ENCODE peak calls at places on chromosomes 16 and 17, in six cellular contexts. One of them, this sample, is unnamed.

GRCh38 chr16:85535352-85536072 is 77.6 kb upstream of the GSE1 start:
- DNase-seq in frontal cortex: no peak
- DNase-seq in AG20443: no peak
- DNase-seq in transverse colon: peak; percentile 73
- DNase-seq in NCI-H2029 treated with DMSO at 0.1 percent for 48 hours: no peak
- DNase-seq in T-helper 17 cell: no peak
- DNase-seq in this sample: no peak

GRCh38 chr16:30068333-30068732 is 2.8 kb downstream of the ALDOA start:
- DNase-seq in frontal cortex: no peak
- DNase-seq in AG20443: no peak
- DNase-seq in transverse colon: no peak
- DNase-seq in NCI-H2029 treated with DMSO at 0.1 percent for 48 hours: no peak
- DNase-seq in T-helper 17 cell: no peak
- DNase-seq in this sample: no peak

GRCh38 chr17:66589892-66590291 is 245.0 kb upstream of the CACNG5 start:
- DNase-seq in frontal cortex: no peak
- DNase-seq in AG20443: no peak
- DNase-seq in transverse colon: no peak
- DNase-seq in NCI-H2029 treated with DMSO at 0.1 percent for 48 hours: no peak
- DNase-seq in T-helper 17 cell: no peak
- DNase-seq in this sample: no peak

GRCh38 chr17:55272711-55273578 is 8.2 kb downstream of the HLF start:
- DNase-seq in frontal cortex: no peak
- DNase-seq in AG20443: no peak
- DNase-seq in transverse colon: no peak
- DNase-seq in NCI-H2029 treated with DMSO at 0.1 percent for 48 hours: no peak
- DNase-seq in T-helper 17 cell: no peak
- DNase-seq in this sample: no peak

GRCh38 chr17:61247438-61247837 is 152.2 kb upstream of the TBX2 start:
- DNase-seq in frontal cortex: no peak
- DNase-seq in AG20443: peak; percentile 25
- DNase-seq in transverse colon: no peak
- DNase-seq in NCI-H2029 treated with DMSO at 0.1 percent for 48 hours: no peak
- DNase-seq in T-helper 17 cell: no peak
- DNase-seq in this sample: no peak

GRCh38 chr17:37607637-37608368 is 1.4 kb downstream of the SYNRG start:
- DNase-seq in frontal cortex: no peak
- DNase-seq in AG20443: no peak
- DNase-seq in transverse colon: peak; percentile 32
- DNase-seq in NCI-H2029 treated with DMSO at 0.1 percent for 48 hours: no peak
- DNase-seq in T-helper 17 cell: no peak
- DNase-seq in this sample: no peak

GRCh38 chr17:19508327-19508867 is 25.3 kb upstream of the SLC47A1 start:
- DNase-seq in frontal cortex: no peak
- DNase-seq in AG20443: peak; percentile 43
- DNase-seq in transverse colon: peak; percentile 52
- DNase-seq in NCI-H2029 treated with DMSO at 0.1 percent for 48 hours: peak; percentile 9
- DNase-seq in T-helper 17 cell: peak; percentile 32
- DNase-seq in this sample: peak; percentile 42

GRCh38 chr16:64641343-64641742 is 480.5 kb downstream of the CDH11 start:
- DNase-seq in frontal cortex: no peak
- DNase-seq in AG20443: no peak
- DNase-seq in transverse colon: no peak
- DNase-seq in NCI-H2029 treated with DMSO at 0.1 percent for 48 hours: no peak
- DNase-seq in T-helper 17 cell: no peak
- DNase-seq in this sample: no peak

GRCh38 chr16:11424118-11424460 is 78.8 kb downstream of the RMI2 start:
- DNase-seq in frontal cortex: no peak
- DNase-seq in AG20443: no peak
- DNase-seq in transverse colon: no peak
- DNase-seq in NCI-H2029 treated with DMSO at 0.1 percent for 48 hours: no peak
- DNase-seq in T-helper 17 cell: no peak
- DNase-seq in this sample: no peak

GRCh38 chr17:59890720-59891119 is 2.0 kb downstream of the TUBD1 start:
- DNase-seq in frontal cortex: no peak
- DNase-seq in AG20443: peak; percentile 22
- DNase-seq in transverse colon: no peak
- DNase-seq in NCI-H2029 treated with DMSO at 0.1 percent for 48 hours: no peak
- DNase-seq in T-helper 17 cell: no peak
- DNase-seq in this sample: no peak

GRCh38 chr17:57365420-57365819 is 109.1 kb downstream of the MSI2 start:
- DNase-seq in frontal cortex: no peak
- DNase-seq in AG20443: no peak
- DNase-seq in transverse colon: no peak
- DNase-seq in NCI-H2029 treated with DMSO at 0.1 percent for 48 hours: no peak
- DNase-seq in T-helper 17 cell: no peak
- DNase-seq in this sample: no peak

GRCh38 chr17:70677783-70678647 is 508.7 kb downstream of the KCNJ2 start:
- DNase-seq in frontal cortex: no peak
- DNase-seq in AG20443: no peak
- DNase-seq in transverse colon: no peak
- DNase-seq in NCI-H2029 treated with DMSO at 0.1 percent for 48 hours: no peak
- DNase-seq in T-helper 17 cell: no peak
- DNase-seq in this sample: no peak

GRCh38 chr16:4339909-4340308 is 11.2 kb downstream of the PAM16 start:
- DNase-seq in frontal cortex: peak; percentile 64
- DNase-seq in AG20443: no peak
- DNase-seq in transverse colon: no peak
- DNase-seq in NCI-H2029 treated with DMSO at 0.1 percent for 48 hours: no peak
- DNase-seq in T-helper 17 cell: no peak
- DNase-seq in this sample: no peak

GRCh38 chr16:49528035-49528434 is 154.4 kb downstream of the C16orf78 start:
- DNase-seq in frontal cortex: no peak
- DNase-seq in AG20443: no peak
- DNase-seq in transverse colon: no peak
- DNase-seq in NCI-H2029 treated with DMSO at 0.1 percent for 48 hours: no peak
- DNase-seq in T-helper 17 cell: no peak
- DNase-seq in this sample: no peak

GRCh38 chr16:46884513-46885293 is 541 bp downstream of the GPT2 start:
- DNase-seq in frontal cortex: no peak
- DNase-seq in AG20443: peak; percentile 32
- DNase-seq in transverse colon: peak; percentile 28
- DNase-seq in NCI-H2029 treated with DMSO at 0.1 percent for 48 hours: no peak
- DNase-seq in T-helper 17 cell: no peak
- DNase-seq in this sample: no peak

GRCh38 chr16:66359012-66359411 is 7.5 kb upstream of the CDH5 start:
- DNase-seq in frontal cortex: no peak
- DNase-seq in AG20443: peak; percentile 74
- DNase-seq in transverse colon: no peak
- DNase-seq in NCI-H2029 treated with DMSO at 0.1 percent for 48 hours: no peak
- DNase-seq in T-helper 17 cell: no peak
- DNase-seq in this sample: no peak

GRCh38 chr17:4154201-4154600 is 11.2 kb downstream of the CYB5D2 start:
- DNase-seq in frontal cortex: no peak
- DNase-seq in AG20443: no peak
- DNase-seq in transverse colon: no peak
- DNase-seq in NCI-H2029 treated with DMSO at 0.1 percent for 48 hours: no peak
- DNase-seq in T-helper 17 cell: no peak
- DNase-seq in this sample: no peak